ENCODE peak calls at places on chromosomes 1 and 21, in seven cellular contexts. Z is DMS153; Y is heart right ventricle; M is stimulated activated CD4-positive, alpha-beta T cell treated with anti-CD3 and anti-CD28 coated beads, Interleukin-2, amount 100 ng/mL, for 24 hours; H is HTR-8/SVneo; N is NCI-H510A; Q is KG1. L is an unnamed sample.

GRCh38 chr1:3327936-3328590 is 126.4 kb upstream of the ARHGEF16 start:
- DNase-seq in Z (no peak), Y (peak; percentile 71), M (no peak), H (no peak), N (no peak), Q (no peak), L (no peak)

GRCh38 chr1:2966940-2967725 is 54.1 kb upstream of the ACTRT2 start:
- DNase-seq in Z (no peak), Y (no peak), M (no peak), H (no peak), N (no peak), Q (no peak), L (no peak)

GRCh38 chr1:61950418-61950817 is 208.1 kb downstream of the PATJ start:
- DNase-seq in Z (no peak), Y (no peak), M (no peak), H (peak; percentile 11), N (no peak), Q (no peak), L (no peak)

GRCh38 chr1:201538618-201539551 is at the start of gene NAV1:
- DNase-seq in Z (peak; percentile 38), Y (peak; percentile 78), M (peak; percentile 25), H (no peak), N (peak; percentile 79), Q (no peak), L (no peak)

GRCh38 chr21:35505067-35505466 is 456.0 kb upstream of the RUNX1 start:
- DNase-seq in Z (no peak), Y (no peak), M (no peak), H (no peak), N (no peak), Q (no peak), L (no peak)

GRCh38 chr1:109863699-109864062 is 47.0 kb upstream of the CSF1 start:
- DNase-seq in Z (no peak), Y (no peak), M (no peak), H (no peak), N (no peak), Q (no peak), L (no peak)

GRCh38 chr21:44709426-44710293 is 1.7 kb downstream of the TSPEAR start:
- DNase-seq in Z (peak; percentile 49), Y (no peak), M (no peak), H (no peak), N (peak; percentile 51), Q (no peak), L (no peak)

GRCh38 chr1:91555821-91556531 is 55.3 kb downstream of the CDC7 start:
- DNase-seq in Z (no peak), Y (no peak), M (peak; percentile 58), H (no peak), N (no peak), Q (no peak), L (no peak)

GRCh38 chr21:31500071-31500470 is 156.0 kb upstream of the TIAM1 start:
- DNase-seq in Z (no peak), Y (peak; percentile 32), M (no peak), H (no peak), N (no peak), Q (no peak), L (no peak)

GRCh38 chr1:164637461-164638375 is 78.7 kb downstream of the PBX1 start:
- DNase-seq in Z (peak; percentile 95), Y (peak; percentile 47), M (no peak), H (peak; percentile 21), N (no peak), Q (no peak), L (no peak)

GRCh38 chr1:201895913-201896807 is 7.5 kb downstream of the SHISA4 start:
- DNase-seq in Z (peak; percentile 83), Y (peak; percentile 91), M (peak; percentile 92), H (peak; percentile 94), N (peak; percentile 63), Q (peak; percentile 53), L (no peak)

GRCh38 chr21:29372063-29372802 is 73.5 kb downstream of the BACH1 start:
- DNase-seq in Z (peak; percentile 37), Y (no peak), M (peak; percentile 28), H (peak; percentile 79), N (peak; percentile 36), Q (peak; percentile 50), L (no peak)

GRCh38 chr1:39689635-39690034 is 1.6 kb downstream of the HPCAL4 start:
- DNase-seq in Z (no peak), Y (no peak), M (no peak), H (no peak), N (peak; percentile 98), Q (no peak), L (no peak)

GRCh38 chr1:240192851-240193250 is 101.2 kb downstream of the FMN2 start:
- DNase-seq in Z (no peak), Y (no peak), M (no peak), H (no peak), N (no peak), Q (no peak), L (no peak)

GRCh38 chr1:200867018-200867811 is 5.6 kb upstream of the GPR25 start:
- DNase-seq in Z (no peak), Y (no peak), M (no peak), H (no peak), N (no peak), Q (no peak), L (no peak)

GRCh38 chr1:214584805-214585766 is 17.9 kb upstream of the CENPF start:
- DNase-seq in Z (peak; percentile 8), Y (no peak), M (no peak), H (peak; percentile 53), N (no peak), Q (no peak), L (no peak)

GRCh38 chr21:41536076-41536826 is 28.3 kb upstream of the TMPRSS2 start:
- DNase-seq in Z (no peak), Y (no peak), M (no peak), H (no peak), N (no peak), Q (no peak), L (no peak)

GRCh38 chr1:39892611-39893595 is 8.8 kb downstream of the MYCL start:
- DNase-seq in Z (peak; percentile 90), Y (no peak), M (no peak), H (peak; percentile 59), N (peak; percentile 100), Q (no peak), L (no peak)

GRCh38 chr1:162038624-162039023 is 15.0 kb upstream of the OLFML2B start:
- DNase-seq in Z (no peak), Y (no peak), M (no peak), H (no peak), N (no peak), Q (no peak), L (no peak)

GRCh38 chr1:109818351-109819325 is 54.9 kb upstream of the EPS8L3 start:
- DNase-seq in Z (no peak), Y (no peak), M (no peak), H (no peak), N (no peak), Q (no peak), L (no peak)

GRCh38 chr1:54337928-54338327 is 68.3 kb downstream of the SSBP3 start:
- DNase-seq in Z (peak; percentile 65), Y (no peak), M (no peak), H (no peak), N (peak; percentile 45), Q (no peak), L (no peak)

GRCh38 chr1:237048803-237049202 is 6.8 kb downstream of the RYR2 start:
- DNase-seq in Z (no peak), Y (no peak), M (no peak), H (no peak), N (no peak), Q (no peak), L (no peak)

GRCh38 chr1:67175713-67176112 is 9.5 kb downstream of the IL23R start:
- DNase-seq in Z (no peak), Y (no peak), M (peak; percentile 25), H (no peak), N (no peak), Q (no peak), L (no peak)

GRCh38 chr1:184563308-184563707 is 176.5 kb downstream of the C1orf21 start:
- DNase-seq in Z (no peak), Y (no peak), M (no peak), H (peak; percentile 8), N (no peak), Q (no peak), L (no peak)

GRCh38 chr1:153490272-153491051 is 30.0 kb upstream of the S100A7 start:
- DNase-seq in Z (peak; percentile 91), Y (peak; percentile 52), M (no peak), H (peak; percentile 55), N (no peak), Q (no peak), L (no peak)

GRCh38 chr1:30191154-30191702 is 532.2 kb downstream of the MATN1 start:
- DNase-seq in Z (peak; percentile 48), Y (no peak), M (peak; percentile 17), H (peak; percentile 23), N (no peak), Q (no peak), L (no peak)

GRCh38 chr1:184379111-184379752 is 7.6 kb upstream of the C1orf21 start:
- DNase-seq in Z (no peak), Y (no peak), M (no peak), H (peak; percentile 29), N (no peak), Q (no peak), L (no peak)

GRCh38 chr1:228471762-228472398 is 15.3 kb upstream of the RNF187 start:
- DNase-seq in Z (peak; percentile 52), Y (no peak), M (no peak), H (peak; percentile 34), N (no peak), Q (no peak), L (no peak)

GRCh38 chr1:58904299-58905125 is 120.7 kb upstream of the JUN start:
- DNase-seq in Z (no peak), Y (no peak), M (no peak), H (no peak), N (no peak), Q (no peak), L (no peak)

GRCh38 chr1:53134961-53135734 is 7.3 kb downstream of the SLC1A7 start:
- DNase-seq in Z (no peak), Y (no peak), M (no peak), H (no peak), N (no peak), Q (no peak), L (no peak)

GRCh38 chr21:43290529-43291346 is 121.9 kb downstream of the CRYAA start:
- DNase-seq in Z (no peak), Y (no peak), M (no peak), H (no peak), N (no peak), Q (no peak), L (no peak)

GRCh38 chr1:203306089-203306969 is 1.0 kb downstream of the BTG2 start:
- DNase-seq in Z (peak; percentile 84), Y (peak; percentile 80), M (peak; percentile 55), H (peak; percentile 82), N (no peak), Q (no peak), L (no peak)

GRCh38 chr1:181136738-181137122 is 48.2 kb downstream of the IER5 start:
- DNase-seq in Z (no peak), Y (no peak), M (no peak), H (no peak), N (no peak), Q (no peak), L (no peak)

GRCh38 chr1:42765832-42766722 is 751 bp downstream of the P3H1 start:
- DNase-seq in Z (peak; percentile 57), Y (peak; percentile 23), M (peak; percentile 64), H (peak; percentile 69), N (peak; percentile 61), Q (peak; percentile 12), L (no peak)

GRCh38 chr21:32712043-32712442 is 15.8 kb downstream of the SYNJ1 start:
- DNase-seq in Z (no peak), Y (no peak), M (no peak), H (no peak), N (no peak), Q (no peak), L (no peak)

GRCh38 chr1:180248176-180248575 is 18.1 kb downstream of the LHX4 start:
- DNase-seq in Z (no peak), Y (no peak), M (no peak), H (no peak), N (no peak), Q (no peak), L (no peak)

GRCh38 chr21:43306911-43307676 is 119.8 kb downstream of the SIK1 start:
- DNase-seq in Z (peak; percentile 84), Y (no peak), M (peak; percentile 8), H (peak; percentile 85), N (peak; percentile 80), Q (no peak), L (no peak)

L was measured in cortex of kidney.